ENCODE peak calls at places on chromosomes 13 and 19, in four cellular contexts. One of them, this sample, is unnamed.

GRCh38 chr13:110109140-110109783 is 197.7 kb downstream of the COL4A1 start:
- DNase-seq in CD4-positive, alpha-beta T cell: no peak
- DNase-seq in small intestine: no peak
- DNase-seq in AG09309: no peak
- DNase-seq in this sample: peak

GRCh38 chr13:30824651-30825050 is 81.4 kb upstream of the MEDAG start:
- DNase-seq in CD4-positive, alpha-beta T cell: no peak
- DNase-seq in small intestine: no peak
- DNase-seq in AG09309: no peak
- DNase-seq in this sample: no peak

GRCh38 chr19:10699650-10700335 is 1.4 kb upstream of the QTRT1 start:
- DNase-seq in CD4-positive, alpha-beta T cell: peak
- DNase-seq in small intestine: peak
- DNase-seq in AG09309: no peak
- DNase-seq in this sample: peak

GRCh38 chr19:55638864-55639359 is 1.9 kb upstream of the ZNF580 start:
- DNase-seq in CD4-positive, alpha-beta T cell: peak
- DNase-seq in small intestine: no peak
- DNase-seq in AG09309: no peak
- DNase-seq in this sample: peak

GRCh38 chr13:86445584-86446140 is 646.4 kb upstream of the SLITRK6 start:
- DNase-seq in CD4-positive, alpha-beta T cell: no peak
- DNase-seq in small intestine: no peak
- DNase-seq in AG09309: no peak
- DNase-seq in this sample: no peak

GRCh38 chr19:18975011-18975410 is 34.0 kb upstream of the HOMER3 start:
- DNase-seq in CD4-positive, alpha-beta T cell: no peak
- DNase-seq in small intestine: no peak
- DNase-seq in AG09309: no peak
- DNase-seq in this sample: peak

GRCh38 chr19:29687244-29687896 is 22.1 kb downstream of the PLEKHF1 start:
- DNase-seq in CD4-positive, alpha-beta T cell: no peak
- DNase-seq in small intestine: no peak
- DNase-seq in AG09309: peak
- DNase-seq in this sample: peak

GRCh38 chr19:18475004-18475453 is 37.1 kb upstream of the ISYNA1 start:
- DNase-seq in CD4-positive, alpha-beta T cell: no peak
- DNase-seq in small intestine: peak
- DNase-seq in AG09309: no peak
- DNase-seq in this sample: no peak

GRCh38 chr19:3838661-3839060 is 30.2 kb downstream of the ZFR2 start:
- DNase-seq in CD4-positive, alpha-beta T cell: no peak
- DNase-seq in small intestine: no peak
- DNase-seq in AG09309: no peak
- DNase-seq in this sample: no peak

GRCh38 chr13:95002126-95002525 is 289.8 kb upstream of the SOX21 start:
- DNase-seq in CD4-positive, alpha-beta T cell: no peak
- DNase-seq in small intestine: no peak
- DNase-seq in AG09309: no peak
- DNase-seq in this sample: no peak

GRCh38 chr19:57267294-57267693 is 13.0 kb upstream of the ZNF460 start:
- DNase-seq in CD4-positive, alpha-beta T cell: no peak
- DNase-seq in small intestine: no peak
- DNase-seq in AG09309: no peak
- DNase-seq in this sample: no peak

GRCh38 chr19:18762125-18763023 is 28.7 kb downstream of the COMP start:
- DNase-seq in CD4-positive, alpha-beta T cell: no peak
- DNase-seq in small intestine: peak
- DNase-seq in AG09309: no peak
- DNase-seq in this sample: no peak

GRCh38 chr19:12956446-12957388 is at the start of gene GADD45GIP1:
- DNase-seq in CD4-positive, alpha-beta T cell: peak
- DNase-seq in small intestine: peak
- DNase-seq in AG09309: no peak
- DNase-seq in this sample: peak

GRCh38 chr19:3124630-3125029 is 11.2 kb upstream of the GNA15 start:
- DNase-seq in CD4-positive, alpha-beta T cell: no peak
- DNase-seq in small intestine: no peak
- DNase-seq in AG09309: no peak
- DNase-seq in this sample: no peak

GRCh38 chr19:38676023-38676877 is 28.8 kb downstream of the ACTN4 start:
- DNase-seq in CD4-positive, alpha-beta T cell: no peak
- DNase-seq in small intestine: no peak
- DNase-seq in AG09309: no peak
- DNase-seq in this sample: peak

GRCh38 chr19:10855879-10856522 is 7.8 kb downstream of the C19orf38 start:
- DNase-seq in CD4-positive, alpha-beta T cell: no peak
- DNase-seq in small intestine: peak
- DNase-seq in AG09309: no peak
- DNase-seq in this sample: peak

GRCh38 chr19:19691683-19692082 is 23.0 kb downstream of the ZNF101 start:
- DNase-seq in CD4-positive, alpha-beta T cell: no peak
- DNase-seq in small intestine: no peak
- DNase-seq in AG09309: no peak
- DNase-seq in this sample: no peak

GRCh38 chr19:56309511-56310185 is 5.0 kb downstream of the ZSCAN5A start:
- DNase-seq in CD4-positive, alpha-beta T cell: peak
- DNase-seq in small intestine: peak
- DNase-seq in AG09309: no peak
- DNase-seq in this sample: peak

GRCh38 chr13:44188257-44188656 is 185.4 kb upstream of the SERP2 start:
- DNase-seq in CD4-positive, alpha-beta T cell: no peak
- DNase-seq in small intestine: no peak
- DNase-seq in AG09309: no peak
- DNase-seq in this sample: no peak

GRCh38 chr19:47228168-47228936 is 2.6 kb downstream of the BBC3 start:
- DNase-seq in CD4-positive, alpha-beta T cell: peak
- DNase-seq in small intestine: no peak
- DNase-seq in AG09309: no peak
- DNase-seq in this sample: peak

GRCh38 chr19:38788478-38789243 is at the start of gene LGALS7B:
- DNase-seq in CD4-positive, alpha-beta T cell: no peak
- DNase-seq in small intestine: no peak
- DNase-seq in AG09309: no peak
- DNase-seq in this sample: no peak

GRCh38 chr13:86002921-86003488 is 203.8 kb upstream of the SLITRK6 start:
- DNase-seq in CD4-positive, alpha-beta T cell: no peak
- DNase-seq in small intestine: no peak
- DNase-seq in AG09309: no peak
- DNase-seq in this sample: no peak

GRCh38 chr13:48908381-48909087 is 67.2 kb upstream of the FNDC3A start:
- DNase-seq in CD4-positive, alpha-beta T cell: no peak
- DNase-seq in small intestine: no peak
- DNase-seq in AG09309: peak
- DNase-seq in this sample: no peak

This sample was measured in NB4.